ENCODE peak calls at places on chromosomes 7 and 10, in four cellular contexts. I, L, K and A are unnamed samples.

GRCh38 chr7:929311-929711 is 25.2 kb downstream of the ADAP1 start:
- DNase-seq in K (no peak), L (no peak), I (no peak), A (no peak)

GRCh38 chr7:96016056-96016455 is 243.7 kb downstream of the DYNC1I1 start:
- DNase-seq in K (no peak), I (no peak), L (no peak), A (no peak)

GRCh38 chr10:21524131-21524525 is 1.4 kb downstream of the SKIDA1 start:
- DNase-seq in K (no peak), I (no peak), L (no peak), A (no peak)

GRCh38 chr7:8162181-8162580 is 99.8 kb downstream of the ICA1 start:
- DNase-seq in K (no peak), L (no peak), I (no peak), A (no peak)

GRCh38 chr7:21407806-21408480 is 19.9 kb upstream of the SP4 start:
- DNase-seq in L (no peak), I (peak; percentile 4), K (no peak), A (no peak)

GRCh38 chr10:120514035-120514620 is 57.1 kb downstream of the PLPP4 start:
- DNase-seq in K (peak; percentile 18), I (peak; percentile 35), L (no peak), A (peak; percentile 77)

GRCh38 chr10:62633976-62634375 is 170.5 kb upstream of the ADO start:
- DNase-seq in I (no peak), K (no peak), L (no peak), A (no peak)

GRCh38 chr7:111006040-111006439 is 84.9 kb upstream of the LRRN3 start:
- DNase-seq in I (no peak), L (no peak), K (no peak), A (no peak)

GRCh38 chr10:132419631-132420468 is 22.9 kb downstream of the PWWP2B start:
- DNase-seq in L (no peak), K (no peak), I (no peak), A (peak; percentile 51)

GRCh38 chr7:145511014-145511413 is 605.6 kb upstream of the CNTNAP2 start:
- DNase-seq in K (no peak), I (no peak), L (no peak), A (no peak)

GRCh38 chr10:19835952-19836351 is 19.7 kb downstream of the PLXDC2 start:
- DNase-seq in L (no peak), K (no peak), I (no peak), A (no peak)

GRCh38 chr10:74643586-74643956 is 182.8 kb upstream of the KAT6B start:
- DNase-seq in I (no peak), K (no peak), L (no peak), A (no peak)

GRCh38 chr10:10869592-10869991 is 148.1 kb upstream of the CELF2 start:
- DNase-seq in L (no peak), K (no peak), I (no peak), A (no peak)

GRCh38 chr10:69934768-69935167 is 117.9 kb upstream of the MACROH2A2 start:
- DNase-seq in I (no peak), L (no peak), K (no peak), A (no peak)

GRCh38 chr7:84188811-84189405 is 5.7 kb downstream of the SEMA3A start:
- DNase-seq in I (no peak), L (no peak), K (no peak), A (no peak)

GRCh38 chr7:380724-381210 is 90.8 kb downstream of the FOXL3 start:
- DNase-seq in K (no peak), L (no peak), I (no peak), A (no peak)

GRCh38 chr7:42253316-42253715 is 16.3 kb upstream of the GLI3 start:
- DNase-seq in K (no peak), L (no peak), I (peak; percentile 25), A (no peak)

GRCh38 chr10:14360951-14361350 is 30.2 kb upstream of the FRMD4A start:
- DNase-seq in K (no peak), I (no peak), L (no peak), A (no peak)

GRCh38 chr7:91408388-91409154 is 144.3 kb downstream of the FZD1 start:
- DNase-seq in L (no peak), K (no peak), I (no peak), A (no peak)

GRCh38 chr7:106064836-106065559 is 47.1 kb downstream of the SYPL1 start:
- DNase-seq in K (peak; percentile 52), L (peak; percentile 82), I (peak; percentile 99), A (peak; percentile 39)

GRCh38 chr7:139913006-139913405 is 83.9 kb downstream of the TBXAS1 start:
- DNase-seq in I (no peak), K (no peak), L (no peak), A (no peak)

GRCh38 chr7:13845601-13846000 is 143.9 kb downstream of the ETV1 start:
- DNase-seq in L (no peak), K (no peak), I (no peak), A (no peak)

GRCh38 chr7:5694221-5694754 is 87.2 kb downstream of the RNF216 start:
- DNase-seq in L (peak; percentile 83), K (no peak), I (no peak), A (no peak)

GRCh38 chr7:94111009-94111408 is 106.9 kb upstream of the BET1 start:
- DNase-seq in I (peak; percentile 4), K (no peak), L (no peak), A (no peak)

GRCh38 chr10:84191106-84191505 is 3.2 kb upstream of the CDHR1 start:
- DNase-seq in I (no peak), L (no peak), K (no peak), A (no peak)

GRCh38 chr10:91901784-91902677 is 7.3 kb downstream of the FGFBP3 start:
- DNase-seq in I (peak; percentile 92), L (peak; percentile 68), K (no peak), A (no peak)

GRCh38 chr7:138091073-138091472 is 14.8 kb downstream of the AKR1D1 start:
- DNase-seq in I (no peak), L (no peak), K (no peak), A (no peak)

GRCh38 chr7:87325576-87326370 is 19.7 kb upstream of the CROT start:
- DNase-seq in I (no peak), K (no peak), L (no peak), A (no peak)